ENCODE peak calls at places on chromosomes 11 and 22, in six cellular contexts. One of them, this sample, is unnamed.

GRCh38 chr11:23542816-23543215 is 682.5 kb upstream of the CCDC179 start:
- DNase-seq in H1: no peak
- DNase-seq in A549: no peak
- DNase-seq in HCT116: no peak
- DNase-seq in endothelial cell of umbilical vein: no peak
- DNase-seq in K562: no peak
- DNase-seq in this sample: no peak

GRCh38 chr22:27240298-27240885 is 561.2 kb downstream of the MN1 start:
- DNase-seq in H1: no peak
- DNase-seq in A549: no peak
- DNase-seq in HCT116: no peak
- DNase-seq in endothelial cell of umbilical vein: peak
- DNase-seq in K562: no peak
- DNase-seq in this sample: no peak

GRCh38 chr11:46298699-46299424 is 21.4 kb downstream of the CREB3L1 start:
- DNase-seq in H1: no peak
- DNase-seq in A549: peak
- DNase-seq in HCT116: no peak
- DNase-seq in endothelial cell of umbilical vein: no peak
- DNase-seq in K562: no peak
- DNase-seq in this sample: peak

GRCh38 chr22:32839776-32840571 is 38.5 kb downstream of the TIMP3 start:
- DNase-seq in H1: no peak
- DNase-seq in A549: no peak
- DNase-seq in HCT116: no peak
- DNase-seq in endothelial cell of umbilical vein: no peak
- DNase-seq in K562: no peak
- DNase-seq in this sample: no peak

GRCh38 chr11:12091957-12092558 is 18.3 kb upstream of the MICAL2 start:
- DNase-seq in H1: no peak
- DNase-seq in A549: no peak
- DNase-seq in HCT116: no peak
- DNase-seq in endothelial cell of umbilical vein: no peak
- DNase-seq in K562: no peak
- DNase-seq in this sample: no peak

GRCh38 chr11:117538731-117539130 is 211.1 kb downstream of the CEP164 start:
- DNase-seq in H1: no peak
- DNase-seq in A549: no peak
- DNase-seq in HCT116: no peak
- DNase-seq in endothelial cell of umbilical vein: no peak
- DNase-seq in K562: no peak
- DNase-seq in this sample: no peak

GRCh38 chr22:38873469-38874411 is 1.7 kb upstream of the CBX6 start:
- DNase-seq in H1: peak
- DNase-seq in A549: no peak
- DNase-seq in HCT116: no peak
- DNase-seq in endothelial cell of umbilical vein: no peak
- DNase-seq in K562: no peak
- DNase-seq in this sample: no peak

GRCh38 chr11:2929880-2930704 is 872 bp upstream of the PHLDA2 start:
- DNase-seq in H1: peak
- DNase-seq in A549: peak
- DNase-seq in HCT116: peak
- DNase-seq in endothelial cell of umbilical vein: peak
- DNase-seq in K562: peak
- DNase-seq in this sample: peak

GRCh38 chr22:43239956-43240355 is 53.0 kb upstream of the TTLL12 start:
- DNase-seq in H1: no peak
- DNase-seq in A549: no peak
- DNase-seq in HCT116: no peak
- DNase-seq in endothelial cell of umbilical vein: no peak
- DNase-seq in K562: no peak
- DNase-seq in this sample: no peak

DNA sequence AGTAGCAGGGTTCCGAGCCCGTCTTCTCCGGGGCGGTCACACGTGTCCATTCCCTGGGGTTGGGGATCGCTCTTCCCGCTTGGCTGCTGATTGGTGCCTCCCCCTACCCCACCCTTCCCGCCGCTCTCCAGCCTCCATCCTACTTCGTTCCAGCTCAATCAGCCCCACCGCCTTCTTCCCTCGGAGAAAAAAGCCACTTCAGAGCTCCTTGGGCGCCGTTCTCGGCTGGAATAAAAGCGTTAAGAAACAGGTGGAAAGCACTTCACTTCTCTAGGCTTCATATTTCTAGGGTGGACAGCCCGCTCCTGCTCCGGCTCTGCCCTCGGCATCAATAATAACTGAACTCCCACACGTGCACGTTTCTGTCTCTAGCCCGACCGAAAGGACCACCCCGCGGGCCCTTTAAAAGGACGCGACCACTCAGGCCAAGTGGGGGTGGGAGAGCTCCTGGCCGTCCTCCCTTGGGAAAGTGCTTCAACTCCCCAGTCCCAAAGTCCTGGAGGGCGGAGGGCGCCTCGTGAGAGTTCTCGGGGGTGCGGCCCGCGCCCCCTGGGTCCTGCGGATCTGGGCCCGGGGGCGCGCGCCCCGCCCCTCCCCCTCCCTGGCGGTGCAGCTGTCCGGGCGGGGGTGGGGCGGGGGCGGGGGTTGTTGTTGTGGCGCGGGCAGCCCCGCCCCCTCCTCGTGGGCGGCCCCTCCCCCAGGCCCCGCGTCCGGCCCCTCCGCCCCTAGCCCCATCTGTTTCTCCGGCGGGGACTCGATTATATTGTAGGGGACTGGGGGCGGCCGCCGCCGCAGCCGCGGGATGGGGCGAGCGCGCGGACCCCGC is at the start of gene CECR2:
- DNase-seq in H1: peak
- DNase-seq in A549: peak
- DNase-seq in HCT116: peak
- DNase-seq in endothelial cell of umbilical vein: no peak
- DNase-seq in K562: peak
- DNase-seq in this sample: peak
- TF ChIP-seq MAX in H1: peak
- TF ChIP-seq MAX in A549: no peak
- TF ChIP-seq MAX in HCT116: peak
- TF ChIP-seq MAX in endothelial cell of umbilical vein: no peak
- TF ChIP-seq MAX in K562: no peak
- TF ChIP-seq MAX in this sample: peak

GRCh38 chr11:210122-210802 is 2.8 kb downstream of the RIC8A start:
- DNase-seq in H1: no peak
- DNase-seq in A549: peak
- DNase-seq in HCT116: no peak
- DNase-seq in endothelial cell of umbilical vein: no peak
- DNase-seq in K562: no peak
- DNase-seq in this sample: no peak
- H3K4me3 ChIP-seq in H1: no peak
- H3K4me3 ChIP-seq in A549: peak
- H3K4me3 ChIP-seq in HCT116: peak
- H3K4me3 ChIP-seq in endothelial cell of umbilical vein: peak
- H3K4me3 ChIP-seq in K562: peak
- H3K4me3 ChIP-seq in this sample: peak

DNA sequence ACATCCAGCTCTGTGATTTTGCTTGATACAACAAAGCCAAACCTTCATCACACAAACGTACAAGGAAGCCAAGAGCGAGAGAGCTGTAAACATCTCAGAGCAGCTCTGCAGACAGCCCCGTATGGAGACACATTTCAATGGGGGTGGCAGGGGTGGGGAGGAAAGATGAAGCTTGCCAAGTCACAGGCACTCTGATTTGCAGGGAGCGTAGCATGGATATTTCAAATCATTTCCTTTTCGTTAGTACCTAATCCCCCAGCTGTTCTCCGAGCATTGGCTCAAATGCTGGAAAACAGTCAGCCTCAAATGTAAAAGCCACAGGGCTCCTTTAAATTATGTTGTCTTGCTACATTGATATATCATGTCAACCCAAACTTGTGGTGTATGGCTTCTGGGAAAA is 459.0 kb upstream of the CADM1 start:
- DNase-seq in H1: no peak
- DNase-seq in A549: no peak
- DNase-seq in HCT116: no peak
- DNase-seq in endothelial cell of umbilical vein: no peak
- DNase-seq in K562: no peak
- DNase-seq in this sample: no peak
- TF ChIP-seq MAX in H1: no peak
- TF ChIP-seq MAX in A549: no peak
- TF ChIP-seq MAX in HCT116: no peak
- TF ChIP-seq MAX in endothelial cell of umbilical vein: no peak
- TF ChIP-seq MAX in K562: no peak
- TF ChIP-seq MAX in this sample: no peak

GRCh38 chr11:69637601-69637955 is 3.4 kb upstream of the CCND1 start:
- DNase-seq in H1: no peak
- DNase-seq in A549: no peak
- DNase-seq in HCT116: no peak
- DNase-seq in endothelial cell of umbilical vein: no peak
- DNase-seq in K562: no peak
- DNase-seq in this sample: no peak
- H3K4me3 ChIP-seq in H1: peak
- H3K4me3 ChIP-seq in A549: no peak
- H3K4me3 ChIP-seq in HCT116: peak
- H3K4me3 ChIP-seq in endothelial cell of umbilical vein: no peak
- H3K4me3 ChIP-seq in K562: no peak
- H3K4me3 ChIP-seq in this sample: no peak

DNA sequence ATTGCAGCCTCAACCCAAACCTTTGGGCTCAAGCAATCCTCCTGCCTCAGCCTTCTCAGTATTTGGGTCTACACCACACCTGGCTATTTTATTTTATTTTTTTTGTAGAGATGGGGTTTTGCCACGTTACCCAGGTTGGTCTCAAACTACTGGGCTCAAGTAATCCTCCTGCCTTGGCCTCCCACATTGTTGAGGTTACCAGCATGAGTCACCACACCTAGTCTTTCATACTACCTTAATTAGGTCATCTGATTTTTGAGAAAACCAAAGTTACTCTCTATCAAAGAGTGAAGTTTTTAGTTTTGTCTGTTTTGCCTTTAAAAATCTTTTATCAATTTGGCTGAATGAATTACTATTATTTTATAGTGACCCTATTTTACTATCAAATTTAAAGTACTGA is 335.6 kb upstream of the LRRC4C start:
- DNase-seq in H1: no peak
- DNase-seq in A549: no peak
- DNase-seq in HCT116: no peak
- DNase-seq in endothelial cell of umbilical vein: no peak
- DNase-seq in K562: no peak
- DNase-seq in this sample: no peak
- TF ChIP-seq MAX in H1: no peak
- TF ChIP-seq MAX in A549: no peak
- TF ChIP-seq MAX in HCT116: no peak
- TF ChIP-seq MAX in endothelial cell of umbilical vein: no peak
- TF ChIP-seq MAX in K562: no peak
- TF ChIP-seq MAX in this sample: no peak

GRCh38 chr11:47379317-47379716 is 970 bp upstream of the SPI1 start:
- DNase-seq in H1: no peak
- DNase-seq in A549: no peak
- DNase-seq in HCT116: no peak
- DNase-seq in endothelial cell of umbilical vein: no peak
- DNase-seq in K562: no peak
- DNase-seq in this sample: no peak

GRCh38 chr11:47377571-47378010 is 756 bp downstream of the SPI1 start:
- DNase-seq in H1: no peak
- DNase-seq in A549: no peak
- DNase-seq in HCT116: no peak
- DNase-seq in endothelial cell of umbilical vein: no peak
- DNase-seq in K562: peak
- DNase-seq in this sample: peak

GRCh38 chr11:47378011-47378835 is at the start of gene SPI1:
- DNase-seq in H1: no peak
- DNase-seq in A549: no peak
- DNase-seq in HCT116: no peak
- DNase-seq in endothelial cell of umbilical vein: no peak
- DNase-seq in K562: peak
- DNase-seq in this sample: peak

GRCh38 chr11:47380078-47380477 is 1.7 kb upstream of the SPI1 start:
- DNase-seq in H1: no peak
- DNase-seq in A549: no peak
- DNase-seq in HCT116: no peak
- DNase-seq in endothelial cell of umbilical vein: no peak
- DNase-seq in K562: no peak
- DNase-seq in this sample: no peak

GRCh38 chr11:47378836-47379170 is 456 bp upstream of the SPI1 start:
- DNase-seq in H1: no peak
- DNase-seq in A549: no peak
- DNase-seq in HCT116: no peak
- DNase-seq in endothelial cell of umbilical vein: no peak
- DNase-seq in K562: no peak
- DNase-seq in this sample: no peak
- H3K4me3 ChIP-seq in H1: no peak
- H3K4me3 ChIP-seq in A549: no peak
- H3K4me3 ChIP-seq in HCT116: no peak
- H3K4me3 ChIP-seq in endothelial cell of umbilical vein: no peak
- H3K4me3 ChIP-seq in K562: no peak
- H3K4me3 ChIP-seq in this sample: peak

GRCh38 chr11:102603091-102603490 is 22.0 kb downstream of the MMP20 start:
- DNase-seq in H1: no peak
- DNase-seq in A549: no peak
- DNase-seq in HCT116: peak
- DNase-seq in endothelial cell of umbilical vein: no peak
- DNase-seq in K562: no peak
- DNase-seq in this sample: no peak
- TF ChIP-seq MAX in H1: no peak
- TF ChIP-seq MAX in A549: no peak
- TF ChIP-seq MAX in HCT116: peak
- TF ChIP-seq MAX in endothelial cell of umbilical vein: no peak
- TF ChIP-seq MAX in K562: no peak
- TF ChIP-seq MAX in this sample: no peak

This sample was measured in NB4.